ENCODE peak calls at places on chromosome 17, in five cellular contexts. Q, P, V, W and R are unnamed samples.

GRCh38 chr17:78127240-78127887 is 1.2 kb downstream of the TMC6 start:
- DNase-seq in Q (no peak), P (peak; percentile 93), V (no peak), W (peak; percentile 86), R (peak; percentile 91)

GRCh38 chr17:50781167-50781566 is 13.8 kb upstream of the ANKRD40CL start:
- DNase-seq in Q (no peak), P (no peak), V (no peak), W (no peak), R (no peak)

GRCh38 chr17:48131216-48131824 is 23.8 kb downstream of the SNX11 start:
- DNase-seq in Q (peak; percentile 79), P (peak; percentile 74), V (peak; percentile 63), W (peak; percentile 81), R (peak; percentile 77)

GRCh38 chr17:14760719-14761425 is 460.0 kb downstream of the HS3ST3B1 start:
- DNase-seq in Q (peak; percentile 50), P (peak; percentile 76), V (no peak), W (no peak), R (no peak)

GRCh38 chr17:36869856-36870617 is 67.2 kb upstream of the LHX1 start:
- DNase-seq in Q (peak; percentile 75), P (no peak), V (no peak), W (peak; percentile 56), R (peak; percentile 71)

GRCh38 chr17:51165680-51166197 is 472 bp upstream of the NME2 start:
- DNase-seq in Q (no peak), P (no peak), V (no peak), W (peak; percentile 54), R (no peak)

GRCh38 chr17:13362341-13363122 is 239.2 kb downstream of the HS3ST3A1 start:
- DNase-seq in Q (no peak), P (no peak), V (no peak), W (no peak), R (no peak)

GRCh38 chr17:21542070-21542469 is 150.3 kb upstream of the KCNJ18 start:
- DNase-seq in Q (no peak), P (no peak), V (no peak), W (no peak), R (no peak)

GRCh38 chr17:80920406-80920805 is 71.2 kb upstream of the CHMP6 start:
- DNase-seq in Q (no peak), P (no peak), V (no peak), W (no peak), R (no peak)

GRCh38 chr17:41067281-41067680 is 1.6 kb upstream of the KRTAP2-4 start:
- DNase-seq in Q (no peak), P (no peak), V (no peak), W (no peak), R (no peak)
- TF ChIP-seq MYC in Q (no peak), P (no peak), V (no peak), W (no peak), R (no peak)

DNA sequence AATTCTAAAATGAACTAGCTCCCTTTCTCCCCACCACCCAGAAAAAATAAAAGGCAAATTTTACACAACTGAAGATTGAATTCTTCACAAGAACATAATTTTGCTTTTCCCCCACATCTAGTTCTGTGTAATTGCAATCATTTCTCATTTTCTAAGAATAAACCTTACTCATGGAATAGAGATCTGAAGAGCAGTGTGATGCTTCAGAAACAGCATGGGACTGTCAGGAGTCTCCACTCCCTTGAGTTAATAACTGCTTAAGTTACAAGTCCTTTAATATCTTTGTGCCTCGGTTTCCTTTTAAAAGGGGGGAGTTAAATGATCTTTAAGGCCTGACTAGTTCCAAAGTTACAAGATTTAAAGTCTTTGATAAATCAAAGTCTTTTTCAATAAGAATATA is 53.7 kb downstream of the CACNG1 start:
- DNase-seq in Q (no peak), P (no peak), V (no peak), W (no peak), R (no peak)
- TF ChIP-seq POLR2A in Q (no peak), P (no peak), V (no peak), W (no peak), R (no peak)

DNA sequence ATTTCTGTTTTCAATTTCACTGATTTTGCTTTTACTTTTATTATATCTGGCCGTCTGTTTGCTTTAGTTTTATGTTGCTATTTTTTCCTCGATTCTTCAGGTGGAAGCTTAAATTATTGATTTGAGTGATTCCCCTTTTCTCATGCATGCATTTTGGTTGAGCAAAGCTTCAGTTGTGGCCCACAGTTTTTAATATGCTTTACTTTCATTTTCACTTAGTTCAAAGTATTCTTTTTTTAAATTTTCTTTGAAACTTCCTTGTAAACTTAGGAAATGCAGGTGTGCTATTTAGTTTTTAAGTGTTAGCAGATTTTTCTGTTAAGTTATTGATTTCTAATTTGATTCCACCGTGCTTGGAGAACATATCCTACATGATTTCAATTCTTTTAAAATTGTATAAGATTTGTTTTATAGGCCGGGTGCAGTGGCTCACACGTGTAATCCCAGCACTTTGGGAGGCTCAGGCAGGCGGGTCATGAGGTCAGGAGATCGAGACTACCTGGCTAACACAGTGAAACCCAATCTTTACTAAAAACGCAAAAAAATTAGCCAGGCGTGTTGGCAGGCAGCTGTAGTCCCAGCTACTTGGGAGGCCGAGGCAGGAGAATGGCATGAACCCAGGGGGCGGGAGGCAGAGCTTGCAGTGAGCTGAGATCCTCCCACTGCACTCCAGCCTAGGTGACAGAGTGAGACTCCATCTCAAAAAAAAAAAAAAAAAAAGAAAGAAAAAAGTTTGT is 531.2 kb downstream of the KIF2B start:
- DNase-seq in Q (no peak), P (no peak), V (no peak), W (no peak), R (no peak)
- TF ChIP-seq MYC in Q (no peak), P (no peak), V (no peak), W (no peak), R (no peak)

GRCh38 chr17:38465420-38466345 is 37.4 kb downstream of the ARHGAP23 start:
- DNase-seq in Q (peak; percentile 58), P (no peak), V (no peak), W (no peak), R (no peak)

GRCh38 chr17:38464251-38464722 is 36.0 kb downstream of the ARHGAP23 start:
- DNase-seq in Q (peak; percentile 38), P (no peak), V (peak; percentile 42), W (no peak), R (no peak)

GRCh38 chr17:38463451-38463858 is 35.2 kb downstream of the ARHGAP23 start:
- DNase-seq in Q (no peak), P (no peak), V (no peak), W (no peak), R (no peak)

GRCh38 chr17:38466346-38467315 is 38.4 kb downstream of the ARHGAP23 start:
- DNase-seq in Q (no peak), P (no peak), V (no peak), W (no peak), R (no peak)

DNA sequence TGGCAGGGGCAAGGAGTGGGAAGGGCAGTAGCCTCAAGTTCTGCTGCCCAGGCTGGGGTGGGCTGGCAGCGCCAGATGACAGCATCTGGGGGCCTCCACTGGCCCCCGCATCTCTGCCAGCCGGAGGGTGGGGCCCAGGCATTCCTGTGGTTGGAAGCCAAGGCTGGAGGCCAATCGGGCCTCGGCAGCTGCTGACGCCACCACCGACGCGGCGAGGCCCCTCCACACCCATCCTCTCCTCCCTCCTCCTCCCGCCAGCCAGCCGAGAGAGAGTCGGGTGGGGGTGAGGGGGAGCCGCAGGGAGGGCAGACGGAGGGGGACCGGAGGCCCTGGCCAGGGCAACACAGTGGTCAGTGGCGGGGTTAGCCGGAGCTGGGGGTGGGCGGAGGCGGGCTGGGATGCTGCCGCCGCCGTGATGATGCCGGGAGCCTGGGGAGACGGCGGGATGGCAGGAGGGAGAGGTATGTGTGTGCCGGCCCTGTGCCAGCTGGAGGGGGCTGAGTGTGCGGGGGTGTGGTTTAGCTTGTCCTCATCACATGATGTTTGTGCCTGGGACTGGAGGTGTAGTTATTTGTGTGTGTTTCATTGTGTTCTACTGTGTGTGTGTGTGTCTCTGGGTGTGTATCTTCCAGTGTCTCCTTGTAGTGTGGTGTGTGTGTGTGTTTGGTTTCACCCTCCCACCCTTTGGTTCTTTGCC is 36.6 kb downstream of the ARHGAP23 start:
- DNase-seq in Q (peak; percentile 81), P (no peak), V (peak; percentile 81), W (peak; percentile 73), R (no peak)
- TF ChIP-seq POLR2A in Q (no peak), P (no peak), V (peak; percentile 64), W (no peak), R (no peak)

GRCh38 chr17:27293898-27294688 is at the start of gene WSB1:
- DNase-seq in Q (peak; percentile 92), P (peak; percentile 77), V (peak; percentile 90), W (peak; percentile 94), R (peak; percentile 94)

GRCh38 chr17:27296427-27296979 is 2.6 kb downstream of the WSB1 start:
- DNase-seq in Q (peak; percentile 56), P (no peak), V (peak; percentile 41), W (no peak), R (peak; percentile 41)

GRCh38 chr17:27294689-27295630 is 1.0 kb downstream of the WSB1 start:
- DNase-seq in Q (peak; percentile 92), P (peak; percentile 31), V (peak; percentile 84), W (peak; percentile 91), R (peak; percentile 91)

GRCh38 chr17:27293359-27293897 is 486 bp upstream of the WSB1 start:
- DNase-seq in Q (no peak), P (no peak), V (no peak), W (peak; percentile 54), R (no peak)

DNA sequence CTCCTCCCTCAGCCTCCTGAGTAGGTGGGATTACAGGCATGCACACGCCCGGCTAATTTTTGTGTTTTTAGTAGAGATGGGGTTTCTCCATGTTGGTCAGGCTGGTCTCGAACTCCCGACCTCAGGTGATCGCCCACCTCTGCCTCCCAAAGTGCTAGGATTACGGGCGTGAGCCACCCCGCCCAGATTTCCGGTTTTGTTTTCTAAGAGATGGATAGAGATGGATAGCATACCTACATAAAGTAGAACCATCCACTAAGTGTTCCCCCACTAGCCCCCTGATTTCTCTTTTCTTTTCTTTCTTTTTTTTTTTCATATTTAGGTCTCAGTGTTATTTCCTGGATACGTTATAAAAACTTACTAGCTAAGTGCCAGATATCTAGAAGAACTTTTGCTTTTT is 2.0 kb downstream of the WSB1 start:
- DNase-seq in Q (no peak), P (no peak), V (peak; percentile 50), W (peak; percentile 40), R (no peak)
- TF ChIP-seq MYC in Q (no peak), P (no peak), V (no peak), W (no peak), R (no peak)

GRCh38 chr17:75872434-75873351 is 5.7 kb downstream of the TRIM47 start:
- DNase-seq in Q (peak; percentile 82), P (peak; percentile 99), V (peak; percentile 95), W (peak; percentile 57), R (no peak)
- TF ChIP-seq POLR2A in Q (no peak), P (peak; percentile 84), V (peak; percentile 63), W (no peak), R (no peak)